ENCODE peak calls at places on chromosomes 2 and 18, in four cellular contexts. D is heart left ventricle, B is ovary, Y is IMR-90. T is an unnamed sample.

GRCh38 chr2:224930990-224931389 is 111.3 kb downstream of the DOCK10 start:
- DNase-seq in B (no peak), Y (no peak), D (no peak), T (no peak)

GRCh38 chr2:62870966-62871365 is 165.5 kb downstream of the EHBP1 start:
- DNase-seq in D (no peak), B (no peak), Y (no peak), T (no peak)

GRCh38 chr2:233079953-233080835 is 20.1 kb downstream of the INPP5D start:
- DNase-seq in Y (no peak), D (no peak), B (no peak), T (peak; percentile 67)

GRCh38 chr18:48781041-48781989 is 169.4 kb downstream of the SMAD7 start:
- DNase-seq in D (peak; percentile 95), B (peak; percentile 85), Y (peak; percentile 39), T (peak; percentile 90)

GRCh38 chr18:59022167-59022945 is 117.3 kb upstream of the SEC11C start:
- DNase-seq in B (peak; percentile 52), D (no peak), Y (no peak), T (no peak)

GRCh38 chr2:232623768-232624553 is 9.4 kb upstream of the EFHD1 start:
- DNase-seq in D (no peak), B (no peak), Y (no peak), T (no peak)

GRCh38 chr2:169361706-169362345 is 508 bp downstream of the LRP2 start:
- DNase-seq in B (peak; percentile 30), D (peak; percentile 17), Y (no peak), T (no peak)

GRCh38 chr2:235811446-235812184 is 317.8 kb downstream of the AGAP1 start:
- DNase-seq in Y (peak; percentile 8), D (no peak), B (no peak), T (no peak)

GRCh38 chr2:182077451-182078142 is 91.9 kb downstream of the PPP1R1C start:
- DNase-seq in D (peak; percentile 30), Y (peak; percentile 95), B (no peak), T (no peak)

GRCh38 chr18:45521777-45522176 is 93.5 kb upstream of the SLC14A2 start:
- DNase-seq in Y (peak; percentile 22), B (no peak), D (no peak), T (no peak)

GRCh38 chr2:165558832-165559231 is 89.3 kb downstream of the CSRNP3 start:
- DNase-seq in Y (no peak), B (no peak), D (no peak), T (no peak)

GRCh38 chr2:52416340-52416739 is 1351.3 kb upstream of the CHAC2 start:
- DNase-seq in D (no peak), Y (peak; percentile 33), B (no peak), T (no peak)

GRCh38 chr18:49640741-49641140 is 78.9 kb downstream of the LIPG start:
- DNase-seq in Y (no peak), D (no peak), B (no peak), T (no peak)

GRCh38 chr2:72793798-72794447 is 31.9 kb downstream of the EXOC6B start:
- DNase-seq in D (no peak), Y (peak; percentile 37), B (no peak), T (no peak)

GRCh38 chr18:71673498-71673897 is 870.6 kb downstream of the CBLN2 start:
- DNase-seq in Y (no peak), B (no peak), D (no peak), T (no peak)

GRCh38 chr2:122390406-122390805 is 635.0 kb downstream of the TSN start:
- DNase-seq in D (no peak), Y (no peak), B (no peak), T (no peak)

GRCh38 chr2:41880561-41881243 is 167.1 kb upstream of the PKDCC start:
- DNase-seq in Y (no peak), D (no peak), B (no peak), T (no peak)

GRCh38 chr18:78742346-78742745 is 237.3 kb upstream of the SALL3 start:
- DNase-seq in B (no peak), D (no peak), Y (no peak), T (no peak)

GRCh38 chr2:240567137-240567871 is 980 bp upstream of the RNPEPL1 start:
- DNase-seq in Y (no peak), D (peak; percentile 24), B (peak; percentile 45), T (peak; percentile 77)

GRCh38 chr2:42367835-42368234 is 6.8 kb upstream of the COX7A2L start:
- DNase-seq in B (no peak), D (no peak), Y (peak; percentile 12), T (no peak)

GRCh38 chr2:30686000-30686399 is 121.2 kb downstream of the CAPN13 start:
- DNase-seq in B (no peak), D (no peak), Y (no peak), T (no peak)

GRCh38 chr2:144712277-144712944 is 192.5 kb upstream of the ZEB2 start:
- DNase-seq in D (no peak), B (no peak), Y (peak; percentile 43), T (no peak)

GRCh38 chr2:219570194-219570923 is 980 bp downstream of the OBSL1 start:
- DNase-seq in D (no peak), Y (peak; percentile 19), B (peak; percentile 75), T (no peak)
- TF ChIP-seq CTCF in D (no peak), Y (peak; percentile 6), B (no peak), T (no peak)

GRCh38 chr2:54728669-54729120 is 5.2 kb downstream of the EML6 start:
- DNase-seq in Y (peak; percentile 88), D (no peak), B (no peak), T (no peak)

GRCh38 chr2:54726940-54727339 is 3.5 kb downstream of the EML6 start:
- DNase-seq in B (no peak), D (no peak), Y (no peak), T (no peak)

GRCh38 chr2:54725343-54726099 is 2.1 kb downstream of the EML6 start:
- DNase-seq in B (no peak), D (no peak), Y (no peak), T (no peak)

GRCh38 chr2:54724560-54725342 is 1.3 kb downstream of the EML6 start:
- DNase-seq in B (peak; percentile 47), D (no peak), Y (no peak), T (peak; percentile 72)

GRCh38 chr2:54726431-54726830 is 3.0 kb downstream of the EML6 start:
- DNase-seq in Y (no peak), B (no peak), D (no peak), T (no peak)
- H3K27me3 ChIP-seq in Y (peaks cover 27% of the 10 kb centered on the region), B (no peaks in the 10 kb centered on the region), D (no peaks in the 10 kb centered on the region), T (no peaks in the 10 kb centered on the region)

DNA sequence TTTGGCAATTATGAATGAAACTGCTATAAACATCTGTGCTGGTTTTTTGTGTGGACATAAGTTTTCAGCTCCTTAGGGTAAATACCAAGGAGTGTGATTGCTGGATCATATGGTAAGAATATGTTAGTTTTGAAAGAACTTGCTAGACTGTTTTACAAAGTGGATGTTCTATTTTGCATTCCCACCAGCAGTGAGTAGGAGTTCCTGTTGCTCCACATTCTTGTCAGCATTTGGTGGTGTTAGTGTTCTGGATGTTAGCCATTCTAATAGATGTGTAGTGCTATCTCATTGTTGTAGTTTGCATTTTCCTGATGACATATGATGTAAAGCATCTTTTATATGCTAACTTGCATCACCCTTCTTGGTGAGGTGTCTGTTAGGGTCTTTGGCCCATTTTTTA is 304.6 kb downstream of the NUP35 start:
- DNase-seq in Y (no peak), B (no peak), D (no peak), T (no peak)
- TF ChIP-seq CTCF in Y (no peak), B (no peak), D (no peak), T (no peak)

DNA sequence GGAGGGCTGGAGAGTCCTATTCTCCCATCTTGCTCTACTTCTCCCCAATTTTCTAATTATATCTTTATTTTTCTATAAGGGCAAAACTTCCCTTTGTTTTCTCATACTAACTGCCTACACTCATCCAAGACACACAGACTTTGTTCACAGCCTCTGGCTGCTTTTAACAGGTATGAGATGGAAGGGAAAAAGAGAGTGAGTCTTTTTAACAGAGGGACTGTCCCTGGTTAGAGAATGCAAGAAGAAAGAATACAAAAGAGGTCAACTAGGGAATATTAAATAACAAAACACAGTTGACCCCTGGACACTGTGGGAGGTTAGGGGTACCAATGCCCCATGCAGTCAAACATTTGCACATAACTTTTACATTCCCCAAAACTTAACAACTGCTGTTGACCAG is 41.8 kb downstream of the SP100 start:
- DNase-seq in Y (no peak), B (no peak), D (no peak), T (no peak)
- H3K27me3 ChIP-seq in Y (no peaks in the 10 kb centered on the region), B (no peaks in the 10 kb centered on the region), D (no peaks in the 10 kb centered on the region), T (no peaks in the 10 kb centered on the region)